ENCODE peak calls at places on chromosomes 7 and 10, in six cellular contexts. U is colonic mucosa, N is gastrocnemius medialis, J is Peyer's patch, C is lower lobe of right lung, G is DND-41. X is an unnamed sample. For H3K4me1, the result is how much of the 10 kb centered on the place peaks cover.

GRCh38 chr10:113525713-113526112 is 27.1 kb upstream of the HABP2 start:
- DNase-seq in U (no peak), N (no peak), J (no peak), C (no peak), G (no peak), X (no peak)

GRCh38 chr7:5143935-5144903 is 45.8 kb upstream of the WIPI2 start:
- DNase-seq in U (no peak), N (no peak), J (no peak), C (no peak), G (no peak), X (peak)

GRCh38 chr10:86757110-86757790 is 831 bp downstream of the BMPR1A start:
- DNase-seq in U (peak), N (peak), J (peak), C (peak), G (peak), X (peak)

GRCh38 chr10:33337335-33337854 is 2.9 kb upstream of the NRP1 start:
- DNase-seq in U (peak), N (no peak), J (no peak), C (no peak), G (no peak), X (peak)

GRCh38 chr7:155602750-155603149 is 41.7 kb upstream of the RBM33 start:
- DNase-seq in U (no peak), N (no peak), J (no peak), C (no peak), G (no peak), X (peak)

GRCh38 chr7:141654551-141654950 is 47.4 kb downstream of the DENND11 start:
- DNase-seq in U (peak), N (peak), J (no peak), C (no peak), G (peak), X (peak)

GRCh38 chr7:7292608-7293007 is 110.3 kb downstream of the C1GALT1 start:
- DNase-seq in U (no peak), N (no peak), J (no peak), C (no peak), G (no peak), X (no peak)

GRCh38 chr10:98344589-98345038 is 70.4 kb downstream of the PYROXD2 start:
- DNase-seq in U (peak), N (peak), J (no peak), C (peak), G (no peak), X (no peak)

GRCh38 chr7:70392870-70393269 is 739.1 kb upstream of the GALNT17 start:
- DNase-seq in U (no peak), N (no peak), J (no peak), C (no peak), G (no peak), X (no peak)

GRCh38 chr7:156764016-156764669 is 123.6 kb downstream of the RNF32 start:
- DNase-seq in U (peak), N (peak), J (peak), C (peak), G (peak), X (peak)

GRCh38 chr7:34277801-34278195 is 372.5 kb downstream of the BMPER start:
- DNase-seq in U (no peak), N (no peak), J (no peak), C (no peak), G (no peak), X (no peak)

GRCh38 chr7:30335763-30336487 is 51.5 kb downstream of the ZNRF2 start:
- DNase-seq in U (no peak), N (no peak), J (no peak), C (no peak), G (no peak), X (peak)

GRCh38 chr10:27192284-27192683 is 37.1 kb downstream of the MASTL start:
- DNase-seq in U (no peak), N (peak), J (no peak), C (no peak), G (no peak), X (peak)

GRCh38 chr7:151812967-151813366 is 63.9 kb downstream of the PRKAG2 start:
- DNase-seq in U (no peak), N (no peak), J (peak), C (peak), G (no peak), X (peak)

GRCh38 chr7:146115665-146116451 is 743 bp upstream of the CNTNAP2 start:
- DNase-seq in U (peak), N (no peak), J (peak), C (peak), G (peak), X (peak)

GRCh38 chr7:101884671-101885596 is 67.5 kb downstream of the CUX1 start:
- DNase-seq in U (no peak), N (no peak), J (no peak), C (no peak), G (peak), X (no peak)

GRCh38 chr7:10767771-10768170 is 205.9 kb upstream of the PHF14 start:
- DNase-seq in U (no peak), N (no peak), J (no peak), C (no peak), G (no peak), X (no peak)

GRCh38 chr7:12091164-12091563 is 119.9 kb upstream of the TMEM106B start:
- DNase-seq in U (no peak), N (no peak), J (no peak), C (no peak), G (no peak), X (no peak)

GRCh38 chr7:148084138-148084537 is 506.4 kb upstream of the C7orf33 start:
- DNase-seq in U (peak), N (no peak), J (no peak), C (no peak), G (peak), X (no peak)

GRCh38 chr7:111138196-111138569 is 47.3 kb downstream of the LRRN3 start:
- DNase-seq in U (peak), N (peak), J (no peak), C (peak), G (peak), X (no peak)

GRCh38 chr7:19620470-19620869 is 88.4 kb downstream of the POLR1F start:
- DNase-seq in U (no peak), N (no peak), J (no peak), C (no peak), G (no peak), X (no peak)

GRCh38 chr7:111591-111990 is 80.8 kb upstream of the FAM20C start:
- DNase-seq in U (no peak), N (no peak), J (no peak), C (no peak), G (no peak), X (peak)

GRCh38 chr7:6252748-6253147 is 19.7 kb downstream of the CYTH3 start:
- DNase-seq in U (no peak), N (no peak), J (no peak), C (no peak), G (no peak), X (no peak)

GRCh38 chr7:136139392-136139791 is 162.2 kb upstream of the MTPN start:
- DNase-seq in U (no peak), N (no peak), J (no peak), C (no peak), G (no peak), X (no peak)

GRCh38 chr7:5396542-5396941 is 27.1 kb downstream of the TNRC18 start:
- DNase-seq in U (peak), N (peak), J (no peak), C (peak), G (peak), X (peak)

GRCh38 chr10:113158183-113158582 is 208.1 kb downstream of the TCF7L2 start:
- DNase-seq in U (no peak), N (no peak), J (no peak), C (no peak), G (no peak), X (no peak)

GRCh38 chr10:7069706-7070105 is 341.1 kb downstream of the SFMBT2 start:
- DNase-seq in U (no peak), N (no peak), J (no peak), C (no peak), G (no peak), X (no peak)

GRCh38 chr10:114492351-114493037 is 88.2 kb upstream of the AFAP1L2 start:
- DNase-seq in U (no peak), N (no peak), J (no peak), C (no peak), G (no peak), X (no peak)

GRCh38 chr10:110746254-110746826 is 102.2 kb downstream of the RBM20 start:
- DNase-seq in U (peak), N (peak), J (peak), C (no peak), G (peak), X (no peak)

GRCh38 chr10:35493196-35494118 is 111.7 kb upstream of the GJD4 start:
- DNase-seq in U (peak), N (peak), J (no peak), C (no peak), G (no peak), X (no peak)

GRCh38 chr7:114364151-114364550 is 50.5 kb upstream of the FOXP2 start:
- DNase-seq in U (no peak), N (no peak), J (no peak), C (no peak), G (no peak), X (no peak)

GRCh38 chr10:23516530-23516929 is 77.7 kb downstream of the OTUD1 start:
- DNase-seq in U (no peak), N (no peak), J (no peak), C (no peak), G (peak), X (peak)

GRCh38 chr7:10644849-10645248 is 328.8 kb upstream of the PHF14 start:
- DNase-seq in U (no peak), N (no peak), J (no peak), C (no peak), G (no peak), X (no peak)

GRCh38 chr10:33860994-33861393 is 526.5 kb upstream of the NRP1 start:
- DNase-seq in U (no peak), N (no peak), J (no peak), C (no peak), G (no peak), X (no peak)

GRCh38 chr10:15742831-15743230 is 23.1 kb upstream of the ITGA8 start:
- DNase-seq in U (no peak), N (no peak), J (no peak), C (no peak), G (no peak), X (no peak)

GRCh38 chr7:146683439-146683838 is 566.8 kb downstream of the CNTNAP2 start:
- DNase-seq in U (no peak), N (no peak), J (no peak), C (no peak), G (no peak), X (no peak)

GRCh38 chr10:69327463-69328345 is 49.4 kb downstream of the HK1 start:
- DNase-seq in U (peak), N (peak), J (peak), C (peak), G (no peak), X (peak)

GRCh38 chr10:14478201-14478600 is 147.5 kb upstream of the FRMD4A start:
- DNase-seq in U (no peak), N (no peak), J (no peak), C (no peak), G (no peak), X (no peak)

GRCh38 chr10:47025540-47026300 is 114.5 kb downstream of the PTPN20 start:
- DNase-seq in U (no peak), N (peak), J (peak), C (peak), G (no peak), X (peak)

GRCh38 chr7:104983620-104984539 is 30.1 kb upstream of the KMT2E start:
- DNase-seq in U (peak), N (peak), J (peak), C (peak), G (peak), X (peak)
- H3K4me1 ChIP-seq in U (under half), N (under half), J (half or more), C (half or more), G (under half), X (half or more)

GRCh38 chr10:3763852-3764625 is 21.0 kb downstream of the KLF6 start:
- DNase-seq in U (no peak), N (no peak), J (no peak), C (no peak), G (no peak), X (peak)

GRCh38 chr10:3764626-3765375 is 20.2 kb downstream of the KLF6 start:
- DNase-seq in U (no peak), N (no peak), J (no peak), C (no peak), G (peak), X (no peak)

GRCh38 chr10:3761916-3762708 is 22.9 kb downstream of the KLF6 start:
- DNase-seq in U (peak), N (no peak), J (no peak), C (no peak), G (no peak), X (no peak)

GRCh38 chr10:3761111-3761686 is 23.8 kb downstream of the KLF6 start:
- DNase-seq in U (peak), N (no peak), J (no peak), C (no peak), G (no peak), X (no peak)

GRCh38 chr10:3763035-3763456 is 22.0 kb downstream of the KLF6 start:
- DNase-seq in U (peak), N (no peak), J (no peak), C (no peak), G (no peak), X (no peak)
- H3K4me3 ChIP-seq in U (no peak), N (no peak), J (no peak), C (no peak), G (no peak), X (no peak)

GRCh38 chr7:27144799-27145166 is 1.3 kb upstream of the HOXA5 start:
- DNase-seq in U (peak), N (no peak), J (peak), C (no peak), G (no peak), X (peak)

GRCh38 chr7:27147211-27148030 is at the start of gene HOXA6:
- DNase-seq in U (peak), N (peak), J (peak), C (peak), G (no peak), X (peak)

GRCh38 chr7:27145167-27145883 is 1.8 kb upstream of the HOXA5 start:
- DNase-seq in U (peak), N (no peak), J (peak), C (no peak), G (no peak), X (peak)

GRCh38 chr7:27146491-27147210 is 923 bp downstream of the HOXA6 start:
- DNase-seq in U (peak), N (peak), J (peak), C (no peak), G (no peak), X (peak)

DNA sequence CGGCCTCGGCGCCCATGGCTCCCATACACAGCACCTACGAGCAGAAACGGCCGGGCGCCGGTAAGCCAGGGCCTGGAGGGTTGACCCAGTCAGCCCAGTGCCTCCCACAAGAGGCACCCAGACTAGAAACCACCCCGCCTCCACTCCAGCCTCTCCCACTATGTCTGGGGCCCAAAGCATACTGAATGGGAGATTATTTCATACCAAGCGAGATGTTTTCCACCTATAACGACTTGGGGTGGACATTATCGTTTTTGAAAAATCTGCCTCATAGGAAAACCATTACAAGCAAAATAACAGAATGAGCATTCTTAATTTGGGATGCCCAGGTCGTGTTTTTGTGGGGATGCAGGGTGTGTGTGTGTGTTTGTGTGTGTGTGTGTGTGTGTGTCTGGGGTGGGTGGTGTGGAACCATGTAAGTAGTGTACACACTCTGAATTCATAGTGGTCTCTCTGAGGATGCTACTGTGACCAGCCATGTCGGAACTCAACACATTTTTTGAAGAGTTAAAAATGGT is 1.6 kb downstream of the HOXA6 start:
- DNase-seq in U (no peak), N (no peak), J (no peak), C (no peak), G (no peak), X (peak)
- TF ChIP-seq CTCF in U (no peak), N (no peak), J (no peak), C (no peak), G (no peak), X (no peak)

DNA sequence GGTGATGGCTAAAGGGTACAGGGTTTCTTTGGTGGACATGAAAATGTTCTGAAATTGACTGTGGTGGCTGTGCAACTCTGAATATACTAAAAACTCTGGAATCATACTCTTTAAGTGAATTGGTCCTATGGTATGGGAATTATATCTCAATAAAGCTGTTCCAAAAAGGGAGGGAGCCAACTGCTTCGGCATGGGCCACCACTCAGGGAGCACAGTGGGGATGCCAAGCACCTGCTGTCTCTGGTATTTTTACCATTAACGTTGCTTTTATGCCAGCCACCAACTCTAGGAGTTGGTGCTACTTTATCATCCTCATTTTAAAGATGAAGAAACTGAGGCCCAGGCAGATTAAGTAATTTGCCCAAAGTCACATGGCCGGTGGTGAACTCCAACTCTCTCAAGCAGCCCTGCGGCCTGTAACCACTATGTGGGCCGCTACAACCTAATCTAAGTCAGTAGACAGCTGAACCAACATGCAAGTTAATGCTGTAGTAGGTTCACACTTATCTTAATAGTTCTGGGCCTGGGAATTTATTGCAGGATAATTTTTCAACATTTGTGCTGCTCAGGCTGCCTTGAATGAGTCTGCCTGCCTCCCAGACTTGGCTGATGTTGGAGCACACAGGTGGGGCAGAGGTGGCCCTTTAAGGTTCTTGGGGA is 20.8 kb downstream of the SH3PXD2A start:
- DNase-seq in U (no peak), N (no peak), J (no peak), C (no peak), G (no peak), X (no peak)
- H3K4me1 ChIP-seq in U (under half), N (half or more), J (half or more), C (under half), G (under half), X (under half)

GRCh38 chr10:3069876-3070275 is 2.5 kb downstream of the PFKP start:
- DNase-seq in U (no peak), N (no peak), J (no peak), C (no peak), G (peak), X (no peak)
- H3K4me3 ChIP-seq in U (peak), N (no peak), J (no peak), C (no peak), G (peak), X (peak)

GRCh38 chr7:82605247-82605864 is 161.8 kb upstream of the CACNA2D1 start:
- DNase-seq in U (no peak), N (no peak), J (no peak), C (no peak), G (peak), X (peak)

GRCh38 chr7:82598958-82599357 is 155.4 kb upstream of the CACNA2D1 start:
- DNase-seq in U (no peak), N (no peak), J (no peak), C (no peak), G (no peak), X (peak)

GRCh38 chr7:82599910-82600309 is 156.3 kb upstream of the CACNA2D1 start:
- DNase-seq in U (no peak), N (no peak), J (no peak), C (no peak), G (no peak), X (no peak)

GRCh38 chr7:82602066-82602465 is 158.5 kb upstream of the CACNA2D1 start:
- DNase-seq in U (no peak), N (no peak), J (no peak), C (no peak), G (no peak), X (no peak)

DNA sequence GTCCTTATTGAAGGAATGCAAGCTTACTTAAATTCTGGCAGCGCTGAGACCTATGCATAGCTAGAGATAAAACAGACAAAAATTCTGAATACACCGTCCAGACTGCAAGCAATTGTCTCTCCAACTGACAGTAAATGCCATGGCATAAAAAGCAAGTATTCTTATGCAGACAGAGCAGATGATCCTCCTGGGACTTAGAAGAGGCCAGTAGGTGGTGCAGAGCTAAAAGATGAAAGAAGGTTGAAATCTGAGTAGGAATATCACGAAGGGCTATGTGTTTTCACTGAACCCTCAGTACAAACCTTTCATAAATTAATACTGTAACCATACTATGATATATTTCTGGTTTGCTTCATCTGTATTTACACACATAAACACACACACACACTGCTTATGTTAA is 157.0 kb upstream of the CACNA2D1 start:
- DNase-seq in U (no peak), N (no peak), J (no peak), C (no peak), G (no peak), X (no peak)
- TF ChIP-seq CTCF in U (no peak), N (no peak), J (no peak), C (no peak), G (peak), X (no peak)